ENCODE peak calls at places on chromosomes 12 and 14, in nine cellular contexts. M is fibroblast of lung, S is left lung, A is tibial artery, U is neural progenitor cell, E is cardiac muscle cell, K is vagina, Z is PC-3, L is ovary. W is an unnamed sample. For H3K27me3, the result is how much of the 10 kb centered on the place peaks cover.

GRCh38 chr12:4443616-4444015 is 2.0 kb downstream of the FGF6 start:
- DNase-seq in L (no peak), M (no peak), E (no peak), K (no peak), A (no peak), Z (no peak), U (no peak), S (no peak), W (no peak)

GRCh38 chr12:15719230-15719629 is 70.0 kb downstream of the EPS8 start:
- DNase-seq in E (no peak), L (no peak), M (no peak), K (no peak), A (no peak), U (no peak), Z (peak), S (no peak), W (no peak)

GRCh38 chr14:93133476-93133875 is 17.8 kb upstream of the ITPK1 start:
- DNase-seq in A (no peak), E (peak), U (no peak), M (peak), S (no peak), K (no peak), Z (peak), L (no peak), W (no peak)

GRCh38 chr12:106632797-106633450 is 50.1 kb downstream of the RFX4 start:
- DNase-seq in M (no peak), A (no peak), U (no peak), Z (peak), E (no peak), L (no peak), K (no peak), S (no peak), W (no peak)

GRCh38 chr14:73393375-73393774 is 65.0 kb downstream of the NUMB start:
- DNase-seq in M (no peak), U (no peak), E (no peak), A (no peak), L (no peak), Z (peak), K (no peak), S (no peak), W (no peak)

GRCh38 chr12:22982635-22983034 is 357.7 kb downstream of the ETNK1 start:
- DNase-seq in M (no peak), Z (no peak), S (no peak), A (no peak), L (no peak), U (no peak), K (no peak), E (no peak), W (no peak)

GRCh38 chr12:76883151-76883550 is 4.3 kb upstream of the CSRP2 start:
- DNase-seq in L (no peak), E (peak), A (no peak), U (no peak), M (peak), K (no peak), Z (no peak), S (no peak), W (no peak)

GRCh38 chr12:54259194-54260011 is 20.5 kb downstream of the CBX5 start:
- DNase-seq in L (peak), K (no peak), Z (peak), M (peak), S (peak), A (peak), E (peak), U (peak), W (peak)

GRCh38 chr12:75635606-75636444 is 124.4 kb upstream of the KRR1 start:
- DNase-seq in U (no peak), L (no peak), S (no peak), Z (peak), E (peak), A (no peak), M (peak), K (no peak), W (no peak)

GRCh38 chr12:99911967-99912366 is 72.8 kb downstream of the ANKS1B start:
- DNase-seq in S (no peak), Z (no peak), L (no peak), M (no peak), U (no peak), K (no peak), A (no peak), E (peak), W (no peak)

GRCh38 chr12:30064906-30065305 is 281.2 kb upstream of the TMTC1 start:
- DNase-seq in L (no peak), E (no peak), K (no peak), Z (no peak), S (no peak), A (no peak), U (no peak), M (peak), W (no peak)

GRCh38 chr12:93847517-93848452 is 170.6 kb downstream of the CRADD start:
- DNase-seq in E (no peak), K (peak), S (no peak), A (no peak), L (no peak), Z (no peak), U (no peak), M (no peak), W (peak)

GRCh38 chr12:74066476-74066875 is 471.2 kb upstream of the ATXN7L3B start:
- DNase-seq in A (no peak), K (no peak), U (no peak), E (no peak), L (no peak), S (peak), M (no peak), Z (peak), W (no peak)

GRCh38 chr12:117044790-117045174 is 54.4 kb downstream of the TESC start:
- DNase-seq in U (no peak), Z (no peak), A (no peak), M (no peak), E (no peak), L (no peak), S (no peak), K (no peak), W (no peak)

GRCh38 chr14:60035177-60035576 is 56.5 kb upstream of the PCNX4 start:
- DNase-seq in L (no peak), K (no peak), Z (no peak), E (no peak), M (no peak), A (no peak), S (no peak), U (no peak), W (no peak)

GRCh38 chr14:35855886-35856481 is 29.8 kb downstream of the BRMS1L start:
- DNase-seq in A (no peak), E (no peak), Z (no peak), L (no peak), M (no peak), K (no peak), U (no peak), S (no peak), W (peak)

GRCh38 chr12:65902504-65902903 is 78.2 kb downstream of the HMGA2 start:
- DNase-seq in E (peak), M (peak), Z (no peak), S (no peak), A (no peak), L (no peak), U (no peak), K (no peak), W (peak)

GRCh38 chr12:71900091-71900490 is 38.6 kb upstream of the TPH2 start:
- DNase-seq in L (no peak), S (no peak), A (no peak), E (peak), M (peak), K (no peak), Z (peak), U (no peak), W (no peak)

GRCh38 chr12:116265361-116266128 is 11.9 kb downstream of the MED13L start:
- DNase-seq in U (no peak), M (no peak), A (no peak), Z (no peak), S (no peak), L (no peak), K (no peak), E (no peak), W (no peak)

GRCh38 chr14:105061428-105062047 is 3.7 kb downstream of the GPR132 start:
- DNase-seq in U (no peak), S (peak), M (no peak), E (no peak), Z (no peak), A (peak), K (no peak), L (no peak), W (peak)

DNA sequence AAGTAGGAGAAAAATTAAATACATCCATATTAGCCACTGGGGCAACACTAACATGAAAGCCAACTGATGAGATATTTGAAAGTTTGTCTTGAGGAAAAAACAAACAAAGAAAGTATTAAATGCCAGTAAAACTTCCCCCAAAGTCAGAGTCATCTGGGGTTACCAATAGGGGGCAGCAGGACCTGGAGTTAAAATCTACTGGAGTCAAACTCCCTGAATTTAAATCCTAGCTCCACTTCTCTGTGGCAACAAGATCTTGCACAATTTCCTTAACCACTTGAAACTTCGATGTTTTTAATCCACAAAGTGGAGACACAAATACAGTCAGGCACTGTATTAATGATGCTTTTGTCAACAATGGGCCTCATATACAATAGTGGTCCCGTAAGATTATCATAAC is 14.4 kb downstream of the PLEKHG7 start:
- DNase-seq in Z (peak), U (peak), E (peak), M (peak), A (no peak), L (no peak), S (no peak), K (no peak), W (no peak)
- TF ChIP-seq CTCF in Z (peak), U (peak), E (peak), M (peak), A (no peak), L (no peak), S (peak), K (peak), W (peak)

DNA sequence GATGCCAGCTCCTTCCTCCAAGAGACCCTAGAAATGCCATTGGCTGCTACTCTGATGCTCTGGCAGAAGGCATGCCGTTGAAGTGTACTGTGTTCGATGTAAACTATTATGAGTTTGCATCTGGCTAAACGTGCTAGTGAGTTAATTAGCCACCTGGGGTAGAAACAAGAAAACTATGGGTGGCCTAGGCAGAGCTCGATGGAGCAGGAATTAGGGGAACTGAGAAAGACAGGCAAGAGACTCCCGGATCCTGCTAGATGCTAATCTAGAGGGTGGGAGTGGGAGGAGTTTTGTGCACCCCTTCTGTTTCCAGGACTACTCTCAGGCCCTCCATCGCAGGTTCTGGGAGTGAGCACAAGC is 32.0 kb downstream of the TMEM63C start:
- DNase-seq in M (no peak), A (no peak), K (no peak), E (no peak), S (no peak), Z (no peak), L (no peak), U (no peak), W (no peak)
- H3K27me3 ChIP-seq in M (under half), A (under half), K (under half), E (under half), S (half or more), Z (under half), L (under half), U (under half), W (under half)

GRCh38 chr12:120642086-120642485 is 1.7 kb downstream of the CABP1 start:
- DNase-seq in M (no peak), E (no peak), A (no peak), K (no peak), U (no peak), S (no peak), Z (no peak), L (no peak), W (no peak)
- H3K4me3 ChIP-seq in M (no peak), E (no peak), A (no peak), K (no peak), U (no peak), S (no peak), Z (no peak), L (no peak), W (no peak)

GRCh38 chr12:6063379-6063735 is 61.1 kb downstream of the VWF start:
- DNase-seq in E (no peak), A (no peak), S (no peak), U (no peak), M (no peak), Z (no peak), K (no peak), L (no peak), W (no peak)
- TF ChIP-seq CTCF in E (no peak), A (no peak), S (no peak), U (no peak), M (no peak), Z (peak), K (no peak), L (no peak), W (no peak)

GRCh38 chr12:21773799-21774198 is 707 bp downstream of the KCNJ8 start:
- DNase-seq in K (no peak), M (peak), A (no peak), U (peak), L (no peak), E (no peak), Z (no peak), S (no peak), W (no peak)

GRCh38 chr12:21774358-21775129 is at the start of gene KCNJ8:
- DNase-seq in U (peak), A (peak), M (peak), L (peak), Z (no peak), K (peak), S (peak), E (peak), W (no peak)

GRCh38 chr12:21771311-21771710 is 3.2 kb downstream of the KCNJ8 start:
- DNase-seq in U (no peak), L (no peak), S (no peak), K (no peak), Z (peak), M (no peak), A (no peak), E (no peak), W (no peak)

GRCh38 chr12:21775130-21775920 is 819 bp upstream of the KCNJ8 start:
- DNase-seq in A (no peak), S (no peak), Z (no peak), K (no peak), M (peak), E (no peak), L (peak), U (no peak), W (no peak)

GRCh38 chr12:21773263-21773741 is 1.2 kb downstream of the KCNJ8 start:
- DNase-seq in S (peak), A (peak), K (no peak), U (peak), E (peak), M (peak), Z (peak), L (peak), W (no peak)
- H3K27me3 ChIP-seq in S (half or more), A (under half), K (under half), U (half or more), E (under half), M (under half), Z (under half), L (under half), W (under half)